ENCODE peak calls at places on chromosomes 12 and 14, in nine cellular contexts. One of them, this sample, is unnamed.

GRCh38 chr12:106285993-106286392 is 16.5 kb upstream of the TCP11L2 start:
- DNase-seq in HFFc6: no peak
- DNase-seq in stimulated activated CD4-positive, alpha-beta T cell treated with anti-CD3 and anti-CD28 coated beads, TNF-alpha, amount 100 ng/mL, for 4 hours: no peak
- DNase-seq in OCI-M1: no peak
- DNase-seq in NCI-H1092: no peak
- DNase-seq in kidney epithelial cell: no peak
- DNase-seq in psoas muscle: no peak
- DNase-seq in glutamatergic neuron: no peak
- DNase-seq in AG08396: no peak
- DNase-seq in this sample: no peak

GRCh38 chr12:105820407-105821140 is 318.2 kb downstream of the NUAK1 start:
- DNase-seq in OCI-M1: no peak
- DNase-seq in AG08396: peak; percentile 10
- DNase-seq in stimulated activated CD4-positive, alpha-beta T cell treated with anti-CD3 and anti-CD28 coated beads, TNF-alpha, amount 100 ng/mL, for 4 hours: no peak
- DNase-seq in NCI-H1092: no peak
- DNase-seq in HFFc6: peak; percentile 77
- DNase-seq in glutamatergic neuron: no peak
- DNase-seq in kidney epithelial cell: no peak
- DNase-seq in psoas muscle: peak; percentile 50
- DNase-seq in this sample: no peak

GRCh38 chr14:100108840-100109593 is 43.8 kb downstream of the EVL start:
- DNase-seq in psoas muscle: no peak
- DNase-seq in OCI-M1: no peak
- DNase-seq in kidney epithelial cell: no peak
- DNase-seq in glutamatergic neuron: no peak
- DNase-seq in HFFc6: no peak
- DNase-seq in stimulated activated CD4-positive, alpha-beta T cell treated with anti-CD3 and anti-CD28 coated beads, TNF-alpha, amount 100 ng/mL, for 4 hours: no peak
- DNase-seq in AG08396: no peak
- DNase-seq in NCI-H1092: no peak
- DNase-seq in this sample: no peak

GRCh38 chr14:53845813-53846693 is 110.6 kb downstream of the BMP4 start:
- DNase-seq in NCI-H1092: no peak
- DNase-seq in glutamatergic neuron: no peak
- DNase-seq in HFFc6: no peak
- DNase-seq in stimulated activated CD4-positive, alpha-beta T cell treated with anti-CD3 and anti-CD28 coated beads, TNF-alpha, amount 100 ng/mL, for 4 hours: no peak
- DNase-seq in AG08396: no peak
- DNase-seq in OCI-M1: no peak
- DNase-seq in kidney epithelial cell: no peak
- DNase-seq in psoas muscle: no peak
- DNase-seq in this sample: no peak

GRCh38 chr14:100504372-100505078 is 82.7 kb downstream of the BEGAIN start:
- DNase-seq in OCI-M1: no peak
- DNase-seq in psoas muscle: no peak
- DNase-seq in NCI-H1092: no peak
- DNase-seq in glutamatergic neuron: no peak
- DNase-seq in stimulated activated CD4-positive, alpha-beta T cell treated with anti-CD3 and anti-CD28 coated beads, TNF-alpha, amount 100 ng/mL, for 4 hours: no peak
- DNase-seq in HFFc6: peak; percentile 34
- DNase-seq in kidney epithelial cell: no peak
- DNase-seq in AG08396: no peak
- DNase-seq in this sample: no peak

GRCh38 chr14:39956372-39956771 is 524.1 kb upstream of the FBXO33 start:
- DNase-seq in glutamatergic neuron: no peak
- DNase-seq in kidney epithelial cell: no peak
- DNase-seq in HFFc6: no peak
- DNase-seq in AG08396: no peak
- DNase-seq in stimulated activated CD4-positive, alpha-beta T cell treated with anti-CD3 and anti-CD28 coated beads, TNF-alpha, amount 100 ng/mL, for 4 hours: no peak
- DNase-seq in psoas muscle: no peak
- DNase-seq in OCI-M1: peak; percentile 46
- DNase-seq in NCI-H1092: peak; percentile 5
- DNase-seq in this sample: no peak

GRCh38 chr12:79546461-79547043 is 144.2 kb downstream of the PAWR start:
- DNase-seq in AG08396: no peak
- DNase-seq in HFFc6: no peak
- DNase-seq in glutamatergic neuron: no peak
- DNase-seq in psoas muscle: no peak
- DNase-seq in OCI-M1: no peak
- DNase-seq in kidney epithelial cell: peak; percentile 75
- DNase-seq in stimulated activated CD4-positive, alpha-beta T cell treated with anti-CD3 and anti-CD28 coated beads, TNF-alpha, amount 100 ng/mL, for 4 hours: no peak
- DNase-seq in NCI-H1092: no peak
- DNase-seq in this sample: no peak

GRCh38 chr14:75050852-75051555 is at the start of gene MLH3:
- DNase-seq in kidney epithelial cell: peak; percentile 48
- DNase-seq in AG08396: peak; percentile 92
- DNase-seq in stimulated activated CD4-positive, alpha-beta T cell treated with anti-CD3 and anti-CD28 coated beads, TNF-alpha, amount 100 ng/mL, for 4 hours: peak; percentile 72
- DNase-seq in NCI-H1092: peak; percentile 83
- DNase-seq in psoas muscle: peak; percentile 86
- DNase-seq in OCI-M1: peak; percentile 82
- DNase-seq in glutamatergic neuron: peak; percentile 81
- DNase-seq in HFFc6: peak; percentile 32
- DNase-seq in this sample: peak; percentile 95

GRCh38 chr14:102663031-102663430 is 70.6 kb downstream of the RCOR1 start:
- DNase-seq in OCI-M1: no peak
- DNase-seq in kidney epithelial cell: no peak
- DNase-seq in AG08396: no peak
- DNase-seq in psoas muscle: no peak
- DNase-seq in glutamatergic neuron: no peak
- DNase-seq in NCI-H1092: no peak
- DNase-seq in HFFc6: no peak
- DNase-seq in stimulated activated CD4-positive, alpha-beta T cell treated with anti-CD3 and anti-CD28 coated beads, TNF-alpha, amount 100 ng/mL, for 4 hours: no peak
- DNase-seq in this sample: no peak

GRCh38 chr12:121579190-121579791 is 1.5 kb downstream of the KDM2B start:
- DNase-seq in AG08396: peak; percentile 43
- DNase-seq in kidney epithelial cell: no peak
- DNase-seq in stimulated activated CD4-positive, alpha-beta T cell treated with anti-CD3 and anti-CD28 coated beads, TNF-alpha, amount 100 ng/mL, for 4 hours: peak; percentile 24
- DNase-seq in HFFc6: no peak
- DNase-seq in OCI-M1: peak; percentile 38
- DNase-seq in NCI-H1092: no peak
- DNase-seq in glutamatergic neuron: peak; percentile 47
- DNase-seq in psoas muscle: peak; percentile 26
- DNase-seq in this sample: no peak

GRCh38 chr14:101719045-101719645 is 42.4 kb upstream of the PPP2R5C start:
- DNase-seq in NCI-H1092: no peak
- DNase-seq in glutamatergic neuron: no peak
- DNase-seq in psoas muscle: no peak
- DNase-seq in stimulated activated CD4-positive, alpha-beta T cell treated with anti-CD3 and anti-CD28 coated beads, TNF-alpha, amount 100 ng/mL, for 4 hours: no peak
- DNase-seq in HFFc6: no peak
- DNase-seq in kidney epithelial cell: no peak
- DNase-seq in AG08396: no peak
- DNase-seq in OCI-M1: no peak
- DNase-seq in this sample: no peak

GRCh38 chr12:561908-562593 is 101.2 kb downstream of the NINJ2 start:
- DNase-seq in glutamatergic neuron: no peak
- DNase-seq in kidney epithelial cell: no peak
- DNase-seq in HFFc6: no peak
- DNase-seq in psoas muscle: peak; percentile 59
- DNase-seq in stimulated activated CD4-positive, alpha-beta T cell treated with anti-CD3 and anti-CD28 coated beads, TNF-alpha, amount 100 ng/mL, for 4 hours: no peak
- DNase-seq in AG08396: no peak
- DNase-seq in NCI-H1092: no peak
- DNase-seq in OCI-M1: peak; percentile 88
- DNase-seq in this sample: no peak

GRCh38 chr12:130054803-130055202 is 107.5 kb upstream of the FZD10 start:
- DNase-seq in kidney epithelial cell: no peak
- DNase-seq in HFFc6: no peak
- DNase-seq in NCI-H1092: no peak
- DNase-seq in psoas muscle: no peak
- DNase-seq in glutamatergic neuron: no peak
- DNase-seq in stimulated activated CD4-positive, alpha-beta T cell treated with anti-CD3 and anti-CD28 coated beads, TNF-alpha, amount 100 ng/mL, for 4 hours: no peak
- DNase-seq in AG08396: no peak
- DNase-seq in OCI-M1: no peak
- DNase-seq in this sample: no peak

GRCh38 chr14:74014299-74014698 is 4.8 kb downstream of the ENTPD5 start:
- DNase-seq in glutamatergic neuron: no peak
- DNase-seq in stimulated activated CD4-positive, alpha-beta T cell treated with anti-CD3 and anti-CD28 coated beads, TNF-alpha, amount 100 ng/mL, for 4 hours: no peak
- DNase-seq in AG08396: no peak
- DNase-seq in NCI-H1092: no peak
- DNase-seq in kidney epithelial cell: no peak
- DNase-seq in OCI-M1: no peak
- DNase-seq in psoas muscle: no peak
- DNase-seq in HFFc6: no peak
- DNase-seq in this sample: no peak

GRCh38 chr12:119840617-119841016 is 36.5 kb downstream of the CIT start:
- DNase-seq in kidney epithelial cell: no peak
- DNase-seq in OCI-M1: no peak
- DNase-seq in HFFc6: no peak
- DNase-seq in AG08396: no peak
- DNase-seq in NCI-H1092: no peak
- DNase-seq in psoas muscle: no peak
- DNase-seq in stimulated activated CD4-positive, alpha-beta T cell treated with anti-CD3 and anti-CD28 coated beads, TNF-alpha, amount 100 ng/mL, for 4 hours: no peak
- DNase-seq in glutamatergic neuron: no peak
- DNase-seq in this sample: no peak

GRCh38 chr14:75140620-75141019 is 13.8 kb upstream of the NEK9 start:
- DNase-seq in OCI-M1: no peak
- DNase-seq in HFFc6: no peak
- DNase-seq in psoas muscle: no peak
- DNase-seq in stimulated activated CD4-positive, alpha-beta T cell treated with anti-CD3 and anti-CD28 coated beads, TNF-alpha, amount 100 ng/mL, for 4 hours: no peak
- DNase-seq in AG08396: no peak
- DNase-seq in glutamatergic neuron: no peak
- DNase-seq in NCI-H1092: no peak
- DNase-seq in kidney epithelial cell: no peak
- DNase-seq in this sample: no peak

GRCh38 chr12:96194901-96195844 is 998 bp downstream of the ELK3 start:
- DNase-seq in HFFc6: peak; percentile 84
- DNase-seq in glutamatergic neuron: peak; percentile 57
- DNase-seq in stimulated activated CD4-positive, alpha-beta T cell treated with anti-CD3 and anti-CD28 coated beads, TNF-alpha, amount 100 ng/mL, for 4 hours: peak; percentile 35
- DNase-seq in psoas muscle: peak; percentile 32
- DNase-seq in kidney epithelial cell: no peak
- DNase-seq in NCI-H1092: no peak
- DNase-seq in OCI-M1: peak; percentile 68
- DNase-seq in AG08396: peak; percentile 79
- DNase-seq in this sample: no peak

GRCh38 chr14:23600322-23600707 is 21.7 kb upstream of the JPH4 start:
- DNase-seq in glutamatergic neuron: no peak
- DNase-seq in psoas muscle: no peak
- DNase-seq in kidney epithelial cell: no peak
- DNase-seq in NCI-H1092: no peak
- DNase-seq in HFFc6: no peak
- DNase-seq in OCI-M1: no peak
- DNase-seq in AG08396: no peak
- DNase-seq in stimulated activated CD4-positive, alpha-beta T cell treated with anti-CD3 and anti-CD28 coated beads, TNF-alpha, amount 100 ng/mL, for 4 hours: no peak
- DNase-seq in this sample: no peak

GRCh38 chr12:50400104-50400637 is 514 bp upstream of the LARP4 start:
- DNase-seq in HFFc6: no peak
- DNase-seq in NCI-H1092: no peak
- DNase-seq in stimulated activated CD4-positive, alpha-beta T cell treated with anti-CD3 and anti-CD28 coated beads, TNF-alpha, amount 100 ng/mL, for 4 hours: no peak
- DNase-seq in glutamatergic neuron: no peak
- DNase-seq in AG08396: no peak
- DNase-seq in kidney epithelial cell: no peak
- DNase-seq in psoas muscle: no peak
- DNase-seq in OCI-M1: peak; percentile 82
- DNase-seq in this sample: no peak

GRCh38 chr12:59803735-59804134 is 207.9 kb downstream of the SLC16A7 start:
- DNase-seq in glutamatergic neuron: no peak
- DNase-seq in OCI-M1: no peak
- DNase-seq in NCI-H1092: no peak
- DNase-seq in psoas muscle: no peak
- DNase-seq in HFFc6: peak; percentile 22
- DNase-seq in kidney epithelial cell: peak; percentile 26
- DNase-seq in stimulated activated CD4-positive, alpha-beta T cell treated with anti-CD3 and anti-CD28 coated beads, TNF-alpha, amount 100 ng/mL, for 4 hours: no peak
- DNase-seq in AG08396: no peak
- DNase-seq in this sample: no peak

GRCh38 chr12:119780786-119781434 is 96.2 kb downstream of the CIT start:
- DNase-seq in NCI-H1092: no peak
- DNase-seq in psoas muscle: peak; percentile 21
- DNase-seq in OCI-M1: peak; percentile 16
- DNase-seq in HFFc6: peak; percentile 41
- DNase-seq in glutamatergic neuron: peak; percentile 44
- DNase-seq in stimulated activated CD4-positive, alpha-beta T cell treated with anti-CD3 and anti-CD28 coated beads, TNF-alpha, amount 100 ng/mL, for 4 hours: no peak
- DNase-seq in kidney epithelial cell: peak; percentile 29
- DNase-seq in AG08396: peak; percentile 32
- DNase-seq in this sample: peak; percentile 22

GRCh38 chr12:43957732-43958131 is 121.9 kb downstream of the TMEM117 start:
- DNase-seq in kidney epithelial cell: peak; percentile 31
- DNase-seq in HFFc6: peak; percentile 62
- DNase-seq in stimulated activated CD4-positive, alpha-beta T cell treated with anti-CD3 and anti-CD28 coated beads, TNF-alpha, amount 100 ng/mL, for 4 hours: no peak
- DNase-seq in NCI-H1092: peak; percentile 72
- DNase-seq in AG08396: peak; percentile 54
- DNase-seq in glutamatergic neuron: no peak
- DNase-seq in OCI-M1: peak; percentile 77
- DNase-seq in psoas muscle: no peak
- DNase-seq in this sample: no peak

GRCh38 chr12:52587563-52587962 is 13.7 kb downstream of the KRT72 start:
- DNase-seq in OCI-M1: no peak
- DNase-seq in NCI-H1092: no peak
- DNase-seq in stimulated activated CD4-positive, alpha-beta T cell treated with anti-CD3 and anti-CD28 coated beads, TNF-alpha, amount 100 ng/mL, for 4 hours: no peak
- DNase-seq in HFFc6: no peak
- DNase-seq in psoas muscle: no peak
- DNase-seq in glutamatergic neuron: no peak
- DNase-seq in AG08396: no peak
- DNase-seq in kidney epithelial cell: no peak
- DNase-seq in this sample: no peak

GRCh38 chr12:63124778-63125177 is 26.2 kb downstream of the AVPR1A start:
- DNase-seq in HFFc6: no peak
- DNase-seq in kidney epithelial cell: no peak
- DNase-seq in AG08396: no peak
- DNase-seq in OCI-M1: no peak
- DNase-seq in glutamatergic neuron: no peak
- DNase-seq in NCI-H1092: no peak
- DNase-seq in psoas muscle: no peak
- DNase-seq in stimulated activated CD4-positive, alpha-beta T cell treated with anti-CD3 and anti-CD28 coated beads, TNF-alpha, amount 100 ng/mL, for 4 hours: no peak
- DNase-seq in this sample: no peak

GRCh38 chr14:90784621-90785270 is 31.5 kb downstream of the TTC7B start:
- DNase-seq in OCI-M1: no peak
- DNase-seq in stimulated activated CD4-positive, alpha-beta T cell treated with anti-CD3 and anti-CD28 coated beads, TNF-alpha, amount 100 ng/mL, for 4 hours: no peak
- DNase-seq in psoas muscle: no peak
- DNase-seq in NCI-H1092: no peak
- DNase-seq in kidney epithelial cell: no peak
- DNase-seq in glutamatergic neuron: no peak
- DNase-seq in HFFc6: no peak
- DNase-seq in AG08396: no peak
- DNase-seq in this sample: no peak

GRCh38 chr12:24661657-24662096 is 287.2 kb downstream of the BCAT1 start:
- DNase-seq in glutamatergic neuron: no peak
- DNase-seq in stimulated activated CD4-positive, alpha-beta T cell treated with anti-CD3 and anti-CD28 coated beads, TNF-alpha, amount 100 ng/mL, for 4 hours: no peak
- DNase-seq in psoas muscle: peak; percentile 39
- DNase-seq in NCI-H1092: no peak
- DNase-seq in kidney epithelial cell: peak; percentile 63
- DNase-seq in HFFc6: no peak
- DNase-seq in AG08396: peak; percentile 7
- DNase-seq in OCI-M1: peak; percentile 44
- DNase-seq in this sample: no peak

GRCh38 chr12:68932701-68933563 is at the start of gene CPM:
- DNase-seq in glutamatergic neuron: peak; percentile 61
- DNase-seq in NCI-H1092: peak; percentile 34
- DNase-seq in HFFc6: no peak
- DNase-seq in stimulated activated CD4-positive, alpha-beta T cell treated with anti-CD3 and anti-CD28 coated beads, TNF-alpha, amount 100 ng/mL, for 4 hours: peak; percentile 62
- DNase-seq in kidney epithelial cell: peak; percentile 18
- DNase-seq in AG08396: peak; percentile 86
- DNase-seq in psoas muscle: peak; percentile 72
- DNase-seq in OCI-M1: no peak
- DNase-seq in this sample: no peak

GRCh38 chr12:102960766-102961487 is 3.5 kb downstream of the ASCL1 start:
- DNase-seq in glutamatergic neuron: peak; percentile 49
- DNase-seq in AG08396: no peak
- DNase-seq in psoas muscle: no peak
- DNase-seq in kidney epithelial cell: no peak
- DNase-seq in HFFc6: no peak
- DNase-seq in stimulated activated CD4-positive, alpha-beta T cell treated with anti-CD3 and anti-CD28 coated beads, TNF-alpha, amount 100 ng/mL, for 4 hours: no peak
- DNase-seq in NCI-H1092: peak; percentile 74
- DNase-seq in OCI-M1: no peak
- DNase-seq in this sample: peak; percentile 71

GRCh38 chr12:108120863-108121165 is 8.3 kb upstream of the WSCD2 start:
- DNase-seq in psoas muscle: no peak
- DNase-seq in glutamatergic neuron: no peak
- DNase-seq in stimulated activated CD4-positive, alpha-beta T cell treated with anti-CD3 and anti-CD28 coated beads, TNF-alpha, amount 100 ng/mL, for 4 hours: no peak
- DNase-seq in kidney epithelial cell: no peak
- DNase-seq in HFFc6: no peak
- DNase-seq in OCI-M1: no peak
- DNase-seq in AG08396: no peak
- DNase-seq in NCI-H1092: no peak
- DNase-seq in this sample: no peak

GRCh38 chr12:128844031-128844635 is 9.1 kb upstream of the GLT1D1 start:
- DNase-seq in NCI-H1092: no peak
- DNase-seq in stimulated activated CD4-positive, alpha-beta T cell treated with anti-CD3 and anti-CD28 coated beads, TNF-alpha, amount 100 ng/mL, for 4 hours: no peak
- DNase-seq in AG08396: no peak
- DNase-seq in kidney epithelial cell: no peak
- DNase-seq in psoas muscle: no peak
- DNase-seq in OCI-M1: no peak
- DNase-seq in HFFc6: no peak
- DNase-seq in glutamatergic neuron: no peak
- DNase-seq in this sample: no peak

GRCh38 chr14:22982013-22982476 is 306 bp downstream of the AJUBA start:
- DNase-seq in glutamatergic neuron: peak; percentile 42
- DNase-seq in psoas muscle: no peak
- DNase-seq in NCI-H1092: no peak
- DNase-seq in AG08396: no peak
- DNase-seq in OCI-M1: no peak
- DNase-seq in HFFc6: no peak
- DNase-seq in stimulated activated CD4-positive, alpha-beta T cell treated with anti-CD3 and anti-CD28 coated beads, TNF-alpha, amount 100 ng/mL, for 4 hours: peak; percentile 11
- DNase-seq in kidney epithelial cell: no peak
- DNase-seq in this sample: no peak

This sample was measured in NCI-H2107.